ENCODE peak calls at places on chromosomes 1 and 21, in six cellular contexts. X, Q, T, C, R and E are unnamed samples.

GRCh38 chr1:90711696-90712095 is 5.4 kb downstream of the BARHL2 start:
- DNase-seq in X (no peak), C (peak), R (no peak), Q (no peak), T (no peak), E (peak)

GRCh38 chr1:1432951-1433803 is 2.3 kb upstream of the VWA1 start:
- DNase-seq in T (peak), Q (no peak), C (peak), R (peak), X (no peak), E (peak)

GRCh38 chr1:232655041-232655745 is 25.3 kb upstream of the SIPA1L2 start:
- DNase-seq in Q (no peak), T (no peak), R (no peak), C (peak), X (no peak), E (peak)

GRCh38 chr1:57270926-57271698 is 152.7 kb downstream of the DAB1 start:
- DNase-seq in X (no peak), C (no peak), Q (no peak), T (no peak), R (no peak), E (no peak)

GRCh38 chr1:225543350-225543749 is 109.6 kb downstream of the ENAH start:
- DNase-seq in R (no peak), X (no peak), T (no peak), C (no peak), Q (no peak), E (no peak)

GRCh38 chr1:222009105-222009730 is 267.3 kb upstream of the DUSP10 start:
- DNase-seq in X (peak), Q (no peak), C (peak), T (no peak), R (peak), E (peak)

GRCh38 chr1:84350104-84350503 is 48.2 kb upstream of the DNASE2B start:
- DNase-seq in X (no peak), R (no peak), C (no peak), Q (no peak), T (no peak), E (no peak)

GRCh38 chr1:87155648-87156047 is 173.0 kb upstream of the LMO4 start:
- DNase-seq in X (no peak), C (no peak), R (no peak), Q (no peak), T (no peak), E (no peak)

GRCh38 chr1:145858238-145858936 is 494 bp downstream of the PIAS3 start:
- DNase-seq in C (peak), R (peak), Q (peak), T (peak), X (no peak), E (peak)

GRCh38 chr1:225877570-225877969 is 4.6 kb downstream of the TMEM63A start:
- DNase-seq in R (peak), T (peak), X (no peak), Q (no peak), C (no peak), E (no peak)

GRCh38 chr1:91803847-91804545 is 82.0 kb downstream of the TGFBR3 start:
- DNase-seq in C (peak), R (peak), Q (no peak), T (no peak), X (peak), E (peak)

GRCh38 chr1:46278807-46279206 is 24.6 kb downstream of the LRRC41 start:
- DNase-seq in T (no peak), C (no peak), Q (no peak), R (peak), X (no peak), E (no peak)

GRCh38 chr21:28419811-28420210 is 572.9 kb downstream of the LTN1 start:
- DNase-seq in C (no peak), R (peak), T (no peak), X (no peak), Q (no peak), E (no peak)

GRCh38 chr1:64171797-64172281 is 31.6 kb upstream of the UBE2U start:
- DNase-seq in Q (no peak), T (no peak), C (no peak), R (peak), X (no peak), E (no peak)

GRCh38 chr1:11658542-11658941 is 3.9 kb downstream of the FBXO44 start:
- DNase-seq in T (no peak), Q (no peak), X (no peak), R (no peak), C (no peak), E (no peak)

GRCh38 chr1:18458751-18459133 is 22.0 kb upstream of the KLHDC7A start:
- DNase-seq in R (no peak), X (no peak), Q (no peak), C (no peak), T (no peak), E (no peak)

GRCh38 chr21:42974832-42975820 is 764 bp downstream of the PKNOX1 start:
- DNase-seq in Q (no peak), R (peak), T (peak), X (no peak), C (peak), E (peak)

GRCh38 chr1:23423415-23424170 is 955 bp downstream of the TCEA3 start:
- DNase-seq in T (no peak), C (no peak), X (no peak), R (no peak), Q (no peak), E (no peak)

DNA sequence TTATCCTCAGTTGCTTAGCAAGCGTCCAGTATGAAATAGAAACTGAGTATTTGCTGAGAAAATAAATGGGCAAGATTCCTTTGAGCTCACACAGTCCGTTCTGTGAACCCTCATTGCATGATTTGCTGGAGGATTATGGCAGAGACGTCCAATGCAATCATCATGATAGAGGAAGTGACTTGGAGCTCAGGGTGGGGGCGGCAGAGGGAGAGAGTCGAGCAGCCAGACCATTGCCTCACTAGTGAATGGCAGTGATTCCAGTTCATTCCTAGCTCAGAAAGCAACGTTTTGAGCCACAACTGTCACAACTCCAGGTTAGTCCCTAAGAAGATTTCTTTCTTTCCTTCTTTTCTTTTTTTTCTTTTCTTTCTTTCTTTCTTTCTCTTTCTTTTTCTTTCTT is 27.5 kb upstream of the COL9A2 start:
- DNase-seq in R (peak), X (no peak), Q (no peak), C (peak), T (peak), E (no peak)
- TF ChIP-seq CTCF in R (no peak), X (no peak), Q (no peak), C (no peak), T (no peak), E (no peak)

DNA sequence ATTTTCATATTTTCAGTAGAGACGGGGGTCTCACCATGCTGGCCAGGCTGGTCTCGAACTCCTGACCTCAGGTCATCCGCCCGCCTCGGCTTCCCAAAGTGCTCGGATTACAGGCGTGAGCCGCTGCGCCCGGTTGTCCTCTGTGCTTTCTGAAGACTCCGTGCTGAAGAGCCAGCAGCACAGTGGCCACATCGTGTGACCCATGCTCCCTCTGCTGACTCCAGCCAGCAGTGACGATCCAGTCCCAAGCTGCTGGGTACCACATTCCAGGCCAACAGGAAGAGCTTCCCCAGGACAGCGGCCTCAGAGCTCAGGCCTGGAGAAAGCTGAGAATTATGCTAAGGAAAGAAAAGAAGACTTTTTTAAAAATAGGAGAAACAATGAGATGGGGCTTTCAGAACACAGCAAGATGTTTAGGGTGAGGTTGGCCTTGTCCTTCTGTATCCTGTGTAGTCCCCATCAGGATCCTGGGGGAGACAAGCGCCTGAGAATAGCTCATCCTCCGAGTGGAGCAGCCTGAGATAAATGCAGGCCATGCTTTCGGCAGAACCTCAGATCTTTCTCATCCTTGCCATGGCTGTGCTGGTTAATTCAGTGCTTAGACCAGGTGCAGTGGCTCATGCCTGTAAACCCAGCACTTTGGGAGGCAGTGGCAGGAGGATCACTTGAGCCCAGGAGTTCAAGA is 207.1 kb downstream of the SLC35F3 start:
- DNase-seq in R (peak), Q (no peak), X (no peak), C (no peak), T (no peak), E (no peak)
- TF ChIP-seq CTCF in R (no peak), Q (no peak), X (no peak), C (no peak), T (no peak), E (no peak)

GRCh38 chr1:39833616-39834015 is 45.0 kb upstream of the BMP8B start:
- DNase-seq in Q (no peak), R (no peak), X (no peak), C (no peak), T (no peak), E (no peak)

GRCh38 chr1:39833121-39833520 is 44.5 kb upstream of the BMP8B start:
- DNase-seq in R (no peak), T (no peak), Q (no peak), X (no peak), C (no peak), E (no peak)

GRCh38 chr1:39835110-39835509 is 46.4 kb upstream of the BMP8B start:
- DNase-seq in X (no peak), T (no peak), Q (no peak), R (no peak), C (no peak), E (no peak)

GRCh38 chr1:39829791-39830533 is 41.3 kb upstream of the BMP8B start:
- DNase-seq in T (no peak), X (no peak), Q (no peak), R (peak), C (no peak), E (no peak)

GRCh38 chr1:39832294-39832693 is 43.6 kb upstream of the BMP8B start:
- DNase-seq in C (no peak), Q (no peak), X (no peak), T (no peak), R (no peak), E (no peak)
- TF ChIP-seq CTCF in C (no peak), Q (no peak), X (no peak), T (no peak), R (no peak), E (no peak)

DNA sequence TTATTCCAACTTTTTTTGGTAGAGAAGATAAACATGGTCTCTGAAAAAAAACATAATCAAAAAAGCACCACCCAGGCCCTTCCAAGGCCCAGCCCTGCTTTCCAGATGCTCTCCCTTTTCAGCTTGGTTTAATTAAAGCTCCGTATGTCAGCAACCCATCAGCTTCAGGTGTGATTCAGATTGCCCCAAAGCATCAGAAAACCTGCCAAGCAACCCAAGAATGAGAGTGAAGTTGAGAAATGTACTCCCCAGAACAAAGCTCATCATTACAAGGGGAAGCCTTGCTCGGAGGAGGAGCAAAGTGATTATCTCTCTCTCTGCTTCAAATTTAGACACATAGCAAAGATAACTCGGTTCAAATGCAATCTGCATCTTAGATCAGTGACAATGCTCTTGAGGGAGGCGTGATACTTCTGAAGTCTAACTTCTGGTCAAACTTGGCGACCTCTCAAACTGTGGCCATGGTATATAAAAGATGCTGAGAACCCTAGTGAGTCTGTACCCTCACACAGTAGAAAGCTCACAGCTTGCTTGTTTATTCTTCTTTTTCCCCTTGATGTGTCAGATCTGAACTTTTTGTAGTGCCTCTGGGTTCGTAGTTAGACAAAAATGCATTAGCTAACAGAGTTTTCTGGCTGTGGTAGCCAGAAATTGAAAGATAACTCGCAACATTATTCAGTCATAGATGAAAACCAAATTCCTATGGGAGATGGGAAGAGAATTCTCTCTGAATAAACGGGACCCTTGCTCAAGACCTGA is 63.3 kb upstream of the ZC3H11B start:
- DNase-seq in X (no peak), Q (no peak), C (no peak), R (peak), T (no peak), E (no peak)
- TF ChIP-seq CTCF in X (no peak), Q (no peak), C (no peak), R (no peak), T (no peak), E (no peak)

GRCh38 chr1:31423418-31423947 is 10.5 kb downstream of the SERINC2 start:
- DNase-seq in R (no peak), T (no peak), C (peak), Q (no peak), X (no peak), E (no peak)

GRCh38 chr1:31420716-31421115 is 7.7 kb downstream of the SERINC2 start:
- DNase-seq in X (no peak), R (no peak), Q (no peak), C (no peak), T (no peak), E (no peak)

GRCh38 chr1:31418626-31419025 is 5.6 kb downstream of the SERINC2 start:
- DNase-seq in C (no peak), Q (no peak), R (no peak), X (no peak), T (no peak), E (no peak)

GRCh38 chr1:31422505-31423319 is 9.7 kb downstream of the SERINC2 start:
- DNase-seq in R (peak), T (peak), X (peak), Q (no peak), C (peak), E (peak)

GRCh38 chr1:31421404-31422040 is 8.5 kb downstream of the SERINC2 start:
- DNase-seq in C (peak), Q (no peak), T (no peak), X (no peak), R (no peak), E (no peak)
- TF ChIP-seq CTCF in C (peak), Q (no peak), T (no peak), X (no peak), R (peak), E (peak)

DNA sequence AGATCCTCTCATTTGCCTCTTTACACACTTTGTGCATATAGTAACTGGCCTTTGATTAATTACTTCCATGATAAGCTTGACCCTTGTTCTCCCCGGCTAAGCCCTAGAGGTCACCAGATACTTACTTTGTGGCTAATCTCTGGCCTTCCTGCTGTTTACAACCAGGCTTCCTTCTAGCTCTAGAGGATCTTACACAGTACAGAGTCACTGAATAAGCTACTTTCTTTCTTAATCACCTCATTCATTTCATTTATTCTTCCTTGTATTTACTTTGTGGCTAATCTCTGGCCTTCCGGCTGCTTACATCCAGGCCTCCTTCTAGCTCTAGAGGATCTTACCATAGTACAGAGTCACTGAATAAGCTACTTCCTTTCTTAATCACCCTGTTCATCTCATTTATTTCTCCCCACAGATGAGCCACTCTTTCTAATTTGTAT is 144.3 kb upstream of the C1orf21 start:
- DNase-seq in C (no peak), R (peak), X (no peak), Q (no peak), T (no peak), E (no peak)
- TF ChIP-seq CTCF in C (no peak), R (no peak), X (no peak), Q (no peak), T (no peak), E (no peak)

DNA sequence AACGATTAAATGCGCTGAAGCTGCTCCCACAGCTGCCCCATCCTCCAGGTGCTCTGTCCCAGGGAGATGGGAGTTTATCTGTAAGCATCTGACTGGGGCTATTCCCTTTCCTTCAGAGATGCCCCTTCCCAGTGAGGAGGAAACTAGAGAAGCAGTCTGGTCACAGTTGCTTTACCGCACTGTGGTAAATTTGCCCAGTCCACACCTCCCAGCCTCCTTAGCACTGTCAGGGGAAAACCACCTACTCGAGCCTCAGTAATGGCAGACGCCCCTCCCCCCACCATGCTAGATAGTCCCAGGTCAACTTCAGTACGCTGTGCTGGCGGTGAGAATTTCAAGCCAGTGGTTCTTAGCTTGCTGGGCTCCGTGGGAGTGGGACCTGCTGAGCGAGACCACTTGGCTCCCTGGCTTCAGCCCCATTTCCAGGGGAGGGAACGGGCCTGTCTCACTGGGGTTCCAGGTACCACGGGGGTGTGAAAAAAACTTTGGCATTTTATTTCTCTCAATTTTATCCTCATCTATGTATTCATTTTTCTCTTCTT is 194.8 kb downstream of the TNFSF18 start:
- DNase-seq in C (no peak), T (no peak), X (no peak), R (no peak), Q (no peak), E (no peak)
- TF ChIP-seq CTCF in C (no peak), T (no peak), X (no peak), R (no peak), Q (no peak), E (no peak)

DNA sequence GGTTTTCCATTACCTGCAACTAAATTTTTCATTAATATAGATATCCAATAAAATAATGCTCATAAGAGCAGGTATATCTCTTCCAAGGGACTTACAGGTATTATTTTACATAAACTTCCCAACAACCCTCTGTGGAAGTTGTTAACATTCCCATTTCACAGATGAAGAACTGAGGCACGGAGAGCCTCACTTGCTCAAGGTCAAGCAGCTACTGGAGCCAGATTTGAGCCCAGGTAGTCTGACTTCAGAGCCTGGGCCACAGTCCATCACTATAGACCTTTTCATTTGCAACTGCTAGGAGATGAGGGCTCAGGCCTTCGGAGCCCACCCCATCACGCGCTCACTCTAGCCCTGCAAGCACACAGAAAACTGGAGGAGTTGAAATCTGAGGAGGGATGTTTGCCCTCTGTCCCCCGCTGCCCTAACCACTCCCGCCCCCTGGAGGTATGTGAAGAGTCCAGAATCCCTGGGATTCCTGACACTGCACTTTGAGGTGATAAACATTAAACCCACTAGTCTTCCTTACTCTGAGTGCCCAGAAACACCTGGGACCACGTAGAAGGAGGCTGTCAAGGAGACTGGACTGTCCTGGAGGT is 11.7 kb upstream of the ALPL start:
- DNase-seq in R (no peak), Q (no peak), T (no peak), X (no peak), C (no peak), E (no peak)
- TF ChIP-seq CTCF in R (no peak), Q (no peak), T (no peak), X (no peak), C (no peak), E (no peak)

DNA sequence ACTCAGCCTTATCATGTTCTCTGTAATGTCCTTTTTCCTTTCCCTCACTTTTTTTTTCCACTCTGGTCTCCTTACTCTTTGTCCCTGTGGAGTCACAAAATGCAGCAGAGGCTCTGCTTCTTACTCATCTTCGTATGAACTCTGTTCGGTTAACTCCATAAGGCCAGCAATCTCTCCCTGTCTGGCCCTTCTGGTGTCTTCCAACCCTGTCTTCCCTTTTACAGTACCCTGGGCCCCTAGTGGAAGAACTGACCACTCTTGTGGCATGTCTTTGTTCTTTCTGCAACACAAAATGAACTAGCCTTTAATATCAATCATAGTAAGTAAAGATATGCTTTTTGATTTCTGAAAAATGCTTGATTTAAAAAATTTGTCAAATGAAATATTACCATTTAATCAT is 7.1 kb downstream of the CD101 start:
- DNase-seq in R (peak), Q (no peak), C (no peak), T (no peak), X (no peak), E (no peak)
- TF ChIP-seq CTCF in R (no peak), Q (no peak), C (no peak), T (no peak), X (no peak), E (no peak)